ENCODE peak calls at places on chromosomes 16 and 17, in ten cellular contexts. S, R, I, J, C, A, Q, Z, T and O are unnamed samples.

GRCh38 chr16:84380405-84380804 is 12.1 kb downstream of the ATP2C2 start:
- DNase-seq in S (no peak), R (no peak), I (no peak), J (no peak), C (no peak), A (no peak), Q (no peak), Z (no peak), T (peak; percentile 65), O (no peak)

GRCh38 chr16:88948781-88949490 is 28.1 kb downstream of the CBFA2T3 start:
- DNase-seq in S (no peak), R (no peak), I (no peak), J (no peak), C (no peak), A (no peak), Q (no peak), Z (no peak), T (no peak), O (no peak)

GRCh38 chr16:51305337-51305736 is 154.3 kb upstream of the SALL1 start:
- DNase-seq in S (no peak), R (no peak), I (no peak), J (no peak), C (no peak), A (no peak), Q (no peak), Z (no peak), T (no peak), O (no peak)

GRCh38 chr17:41340934-41341861 is 9.4 kb downstream of the KRT33A start:
- DNase-seq in S (no peak), R (no peak), I (no peak), J (no peak), C (no peak), A (no peak), Q (no peak), Z (peak; percentile 32), T (no peak), O (no peak)

GRCh38 chr16:63289834-63290460 is 1253.7 kb upstream of the CDH8 start:
- DNase-seq in S (peak; percentile 42), R (peak; percentile 1), I (no peak), J (no peak), C (peak; percentile 1), A (no peak), Q (peak; percentile 6), Z (peak; percentile 4), T (peak; percentile 72), O (no peak)

GRCh38 chr16:89324056-89325010 is 106.8 kb downstream of the ZNF778 start:
- DNase-seq in S (no peak), R (peak; percentile 97), I (no peak), J (peak; percentile 38), C (no peak), A (no peak), Q (no peak), Z (peak; percentile 73), T (no peak), O (no peak)

GRCh38 chr16:2514333-2515179 is 804 bp downstream of the ATP6V0C start:
- DNase-seq in S (no peak), R (no peak), I (no peak), J (no peak), C (no peak), A (no peak), Q (no peak), Z (peak; percentile 47), T (no peak), O (no peak)

GRCh38 chr16:24988593-24989338 is 26.4 kb downstream of the ARHGAP17 start:
- DNase-seq in S (peak; percentile 29), R (peak; percentile 85), I (no peak), J (peak; percentile 67), C (peak; percentile 92), A (peak; percentile 39), Q (no peak), Z (peak; percentile 26), T (no peak), O (peak; percentile 6)

GRCh38 chr16:50550035-50550434 is 1.8 kb downstream of the NKD1 start:
- DNase-seq in S (no peak), R (no peak), I (no peak), J (no peak), C (no peak), A (no peak), Q (no peak), Z (no peak), T (no peak), O (no peak)

GRCh38 chr17:489758-490329 is 137.2 kb upstream of the RPH3AL start:
- DNase-seq in S (peak; percentile 35), R (peak; percentile 55), I (no peak), J (peak; percentile 33), C (peak; percentile 35), A (no peak), Q (no peak), Z (peak; percentile 73), T (no peak), O (no peak)

GRCh38 chr16:31081428-31082351 is 7.1 kb downstream of the PRSS53 start:
- DNase-seq in S (no peak), R (no peak), I (no peak), J (no peak), C (no peak), A (no peak), Q (no peak), Z (no peak), T (no peak), O (no peak)

GRCh38 chr17:14942511-14943185 is 322.5 kb downstream of the PMP22 start:
- DNase-seq in S (no peak), R (no peak), I (no peak), J (no peak), C (no peak), A (no peak), Q (no peak), Z (no peak), T (no peak), O (peak; percentile 2)

GRCh38 chr17:29760279-29760721 is 137.6 kb upstream of the CORO6 start:
- DNase-seq in S (no peak), R (peak; percentile 68), I (no peak), J (peak; percentile 15), C (peak; percentile 57), A (no peak), Q (no peak), Z (peak; percentile 43), T (peak; percentile 84), O (no peak)

GRCh38 chr17:81044764-81045589 is 10.0 kb downstream of the BAIAP2 start:
- DNase-seq in S (no peak), R (peak; percentile 75), I (no peak), J (peak; percentile 63), C (peak; percentile 85), A (peak; percentile 53), Q (no peak), Z (no peak), T (no peak), O (no peak)

GRCh38 chr16:88467433-88468051 is 14.5 kb downstream of the ZFPM1 start:
- DNase-seq in S (no peak), R (no peak), I (no peak), J (no peak), C (no peak), A (no peak), Q (no peak), Z (no peak), T (no peak), O (no peak)